ENCODE peak calls at places on chromosome 13, in eight cellular contexts. A is fibroblast of villous mesenchyme, M is pancreas, U is fibroblast of mammary gland, J is dorsolateral prefrontal cortex, H is cardiac muscle cell, N is astrocyte, I is fibroblast of pulmonary artery. T is an unnamed sample.

GRCh38 chr13:89307278-89307677 is 1636.1 kb downstream of the SLITRK5 start:
- DNase-seq in U (no peak), H (no peak), J (no peak), A (no peak), M (no peak), I (no peak), N (no peak), T (no peak)

GRCh38 chr13:48138270-48138669 is 43.4 kb upstream of the MED4 start:
- DNase-seq in I (no peak), J (no peak), U (no peak), N (no peak), H (no peak), A (no peak), M (no peak), T (no peak)

GRCh38 chr13:30105381-30105780 is 202.0 kb downstream of the KATNAL1 start:
- DNase-seq in U (no peak), N (no peak), J (no peak), A (no peak), I (no peak), M (peak), H (peak), T (no peak)

GRCh38 chr13:106466691-106467405 is 68.6 kb downstream of the EFNB2 start:
- DNase-seq in I (no peak), H (peak), J (no peak), U (no peak), A (no peak), M (no peak), N (no peak), T (no peak)

GRCh38 chr13:52882803-52883202 is 34.4 kb upstream of the PCDH8 start:
- DNase-seq in J (no peak), A (no peak), N (no peak), H (no peak), U (no peak), M (no peak), I (no peak), T (no peak)

GRCh38 chr13:106513608-106514007 is 21.9 kb downstream of the EFNB2 start:
- DNase-seq in N (no peak), J (no peak), I (no peak), M (no peak), U (no peak), A (peak), H (no peak), T (no peak)

GRCh38 chr13:101529419-101529818 is 76.9 kb downstream of the ITGBL1 start:
- DNase-seq in N (peak), H (no peak), U (peak), M (no peak), I (peak), A (peak), J (no peak), T (no peak)

GRCh38 chr13:112892759-112893569 is 76.0 kb upstream of the MCF2L start:
- DNase-seq in N (no peak), M (peak), J (no peak), H (no peak), I (no peak), A (no peak), U (no peak), T (no peak)

GRCh38 chr13:73451120-73452029 is 392.6 kb downstream of the KLF5 start:
- DNase-seq in N (no peak), J (no peak), M (no peak), I (no peak), A (no peak), U (no peak), H (no peak), T (no peak)

GRCh38 chr13:29859971-29860370 is 9.6 kb upstream of the UBL3 start:
- DNase-seq in N (peak), H (no peak), M (no peak), J (no peak), I (peak), U (peak), A (peak), T (peak)

GRCh38 chr13:76903544-76904162 is 17.4 kb upstream of the KCTD12 start:
- DNase-seq in U (peak), I (peak), M (peak), H (peak), J (peak), N (peak), A (peak), T (peak)

GRCh38 chr13:50991624-50992610 is 82.3 kb downstream of the RNASEH2B start:
- DNase-seq in A (no peak), N (no peak), U (no peak), I (no peak), J (no peak), M (no peak), H (no peak), T (no peak)

GRCh38 chr13:53137777-53138176 is 109.2 kb downstream of the OLFM4 start:
- DNase-seq in A (peak), U (peak), H (no peak), J (no peak), N (peak), I (peak), M (no peak), T (peak)

GRCh38 chr13:29849731-29850212 is 645 bp downstream of the UBL3 start:
- DNase-seq in M (peak), I (peak), U (peak), J (peak), A (peak), N (peak), H (peak), T (peak)

GRCh38 chr13:35283856-35284255 is 192.6 kb downstream of the MAB21L1 start:
- DNase-seq in A (no peak), N (peak), M (no peak), I (peak), H (no peak), U (peak), J (no peak), T (peak)

GRCh38 chr13:23608704-23609413 is 38.6 kb downstream of the TNFRSF19 start:
- DNase-seq in M (no peak), H (no peak), I (no peak), J (no peak), U (peak), A (peak), N (no peak), T (no peak)

GRCh38 chr13:51218691-51219090 is 3.5 kb upstream of the FAM124A start:
- DNase-seq in A (peak), J (no peak), N (no peak), I (no peak), U (no peak), M (no peak), H (no peak), T (no peak)

GRCh38 chr13:78201411-78201810 is 282.8 kb upstream of the EDNRB start:
- DNase-seq in A (no peak), N (no peak), U (no peak), J (no peak), H (no peak), I (no peak), M (no peak), T (no peak)

GRCh38 chr13:111038887-111039286 is 76.2 kb upstream of the ARHGEF7 start:
- DNase-seq in H (no peak), J (no peak), M (no peak), I (no peak), N (no peak), U (no peak), A (no peak), T (no peak)

DNA sequence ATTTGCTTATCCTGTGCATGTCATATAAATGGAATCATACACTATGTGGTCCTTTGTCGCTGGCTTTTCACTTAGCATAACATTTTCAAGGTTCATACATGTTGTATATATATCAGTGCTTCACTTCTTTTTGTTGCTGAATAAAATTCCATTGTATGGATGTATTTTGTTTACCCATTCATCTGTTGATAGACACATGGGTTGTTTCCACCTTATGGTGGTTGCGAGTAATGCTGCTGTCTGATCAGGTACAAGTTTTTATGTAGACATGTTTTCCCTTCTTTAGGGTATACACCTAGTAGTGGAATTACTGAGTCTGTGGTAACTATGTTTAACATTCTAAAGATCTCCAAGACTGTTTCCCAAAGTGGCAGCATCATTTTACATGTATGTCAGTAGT is 102.5 kb downstream of the RNF17 start:
- DNase-seq in J (no peak), N (no peak), U (no peak), A (no peak), H (no peak), M (no peak), I (no peak), T (no peak)
- TF ChIP-seq CTCF in J (no peak), N (no peak), U (no peak), A (no peak), H (no peak), M (no peak), I (no peak), T (no peak)

GRCh38 chr13:85265296-85265695 is 533.9 kb downstream of the SLITRK6 start:
- DNase-seq in I (no peak), U (no peak), M (no peak), N (no peak), A (no peak), H (no peak), J (no peak), T (peak)

GRCh38 chr13:85260896-85261295 is 538.3 kb downstream of the SLITRK6 start:
- DNase-seq in I (no peak), A (no peak), H (no peak), N (no peak), J (no peak), U (no peak), M (no peak), T (no peak)

GRCh38 chr13:85266771-85267170 is 532.4 kb downstream of the SLITRK6 start:
- DNase-seq in J (no peak), I (no peak), M (no peak), H (no peak), A (no peak), N (no peak), U (no peak), T (no peak)

GRCh38 chr13:85266331-85266730 is 532.9 kb downstream of the SLITRK6 start:
- DNase-seq in U (no peak), H (no peak), I (no peak), A (no peak), N (no peak), J (no peak), M (no peak), T (peak)

DNA sequence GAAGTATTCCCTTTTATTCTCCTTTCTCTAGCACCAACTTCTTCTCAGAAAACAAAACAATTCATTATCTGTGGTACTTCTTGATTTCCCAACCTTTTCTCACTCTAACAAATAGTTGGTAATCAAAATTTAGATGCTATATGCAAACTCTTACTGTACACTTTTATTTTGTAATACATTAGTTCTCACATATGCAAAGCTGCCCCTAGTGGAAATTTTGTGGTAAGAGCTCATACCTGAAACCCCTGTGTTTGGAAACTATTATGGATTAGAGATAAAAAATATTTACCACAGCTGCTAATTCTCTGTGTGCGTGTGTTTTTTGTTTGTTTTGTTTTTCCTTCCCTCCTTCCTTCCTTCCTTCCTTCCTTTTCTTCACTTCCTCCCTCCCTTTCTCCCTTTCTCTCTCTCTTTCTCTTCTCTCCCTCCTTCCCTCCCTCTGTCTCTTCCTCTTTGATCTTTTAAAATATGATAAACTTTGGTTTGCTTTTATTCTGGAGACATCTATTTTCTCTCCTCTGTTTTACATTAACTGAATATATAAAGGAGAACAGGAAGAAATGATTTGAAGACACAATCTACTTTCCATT is 537.4 kb downstream of the SLITRK6 start:
- DNase-seq in A (no peak), M (no peak), I (peak), H (peak), J (no peak), N (no peak), U (peak), T (peak)
- TF ChIP-seq CTCF in A (no peak), M (no peak), I (peak), H (peak), J (no peak), N (peak), U (peak), T (peak)

GRCh38 chr13:27353653-27354052 is 70.8 kb upstream of the GTF3A start:
- DNase-seq in I (no peak), M (no peak), A (no peak), U (no peak), H (no peak), J (no peak), N (no peak), T (no peak)

GRCh38 chr13:27352698-27353097 is 71.7 kb upstream of the GTF3A start:
- DNase-seq in A (no peak), U (no peak), N (no peak), M (no peak), J (no peak), I (no peak), H (no peak), T (no peak)

GRCh38 chr13:27355894-27356293 is 68.5 kb upstream of the GTF3A start:
- DNase-seq in A (no peak), U (no peak), N (no peak), M (no peak), H (peak), I (no peak), J (no peak), T (no peak)

GRCh38 chr13:27353166-27353583 is 71.2 kb upstream of the GTF3A start:
- DNase-seq in I (peak), M (no peak), J (no peak), N (peak), H (no peak), A (peak), U (no peak), T (peak)

DNA sequence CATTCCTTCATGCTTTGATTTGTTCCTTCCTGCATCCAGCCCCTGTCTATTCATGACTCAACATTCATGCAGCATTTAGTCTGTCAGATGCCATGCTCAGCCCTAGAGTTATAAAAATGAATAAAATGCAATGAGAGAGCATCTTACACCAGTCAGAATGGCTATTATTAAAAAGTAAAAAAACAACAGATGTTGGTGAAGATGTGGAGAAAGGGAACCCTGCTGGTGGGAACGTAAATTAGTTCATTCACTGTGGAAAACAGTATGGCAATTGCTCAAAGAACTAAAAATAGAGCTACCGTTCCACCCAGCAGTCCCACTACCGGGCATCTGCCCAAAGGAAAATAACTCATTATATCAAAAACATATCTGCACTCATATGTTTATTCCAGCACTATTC is 70.0 kb upstream of the GTF3A start:
- DNase-seq in A (peak), J (no peak), H (no peak), I (peak), U (peak), N (peak), M (no peak), T (no peak)
- TF ChIP-seq CTCF in A (peak), J (no peak), H (no peak), I (peak), U (peak), N (peak), M (no peak), T (no peak)

GRCh38 chr13:99446242-99446641 is 55.0 kb upstream of the TM9SF2 start:
- DNase-seq in A (no peak), N (no peak), H (no peak), I (no peak), U (no peak), J (no peak), M (no peak), T (no peak)
- TF ChIP-seq CTCF in A (no peak), N (no peak), H (no peak), I (no peak), U (no peak), J (no peak), M (no peak), T (no peak)

DNA sequence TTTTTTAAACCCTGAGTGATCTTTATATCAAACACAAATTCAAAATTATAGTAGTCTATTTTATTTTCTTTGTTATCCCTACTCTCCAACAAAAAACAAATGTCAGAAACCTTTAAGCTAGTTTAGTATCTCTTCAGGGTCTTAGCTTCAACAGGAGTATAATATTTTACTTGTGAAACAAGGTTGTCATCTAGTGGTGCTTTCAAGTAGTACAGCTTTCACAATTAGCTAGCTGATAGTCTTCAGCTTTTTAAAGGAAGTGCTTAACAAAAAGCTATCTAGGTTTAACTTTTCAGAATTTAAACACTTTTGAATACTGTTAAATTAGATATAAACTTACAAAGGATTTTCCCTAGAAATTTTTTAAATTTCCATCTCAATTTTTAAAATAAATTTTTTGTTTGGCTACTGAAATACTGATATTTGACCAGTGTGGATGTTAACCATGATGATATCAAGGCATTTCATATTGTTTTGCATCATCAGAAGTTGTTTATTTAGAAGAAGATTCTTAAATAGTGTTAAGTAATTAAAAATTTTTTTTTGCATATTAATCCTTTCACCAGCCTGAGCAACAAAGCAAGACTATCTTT is 34.2 kb downstream of the TDRD3 start:
- DNase-seq in H (peak), U (peak), A (peak), M (no peak), J (no peak), N (peak), I (peak), T (peak)
- TF ChIP-seq CTCF in H (peak), U (peak), A (peak), M (peak), J (peak), N (peak), I (peak), T (peak)

GRCh38 chr13:40780822-40781401 is 8.5 kb upstream of the SLC25A15 start:
- DNase-seq in H (no peak), M (no peak), J (no peak), N (no peak), I (peak), U (no peak), A (peak), T (peak)
- TF ChIP-seq CTCF in H (no peak), M (no peak), J (no peak), N (no peak), I (no peak), U (no peak), A (peak), T (no peak)

GRCh38 chr13:97659602-97660001 is 225.6 kb downstream of the RAP2A start:
- DNase-seq in M (no peak), U (peak), J (peak), H (peak), N (no peak), I (peak), A (peak), T (no peak)
- TF ChIP-seq CTCF in M (no peak), U (peak), J (peak), H (peak), N (no peak), I (peak), A (peak), T (no peak)

DNA sequence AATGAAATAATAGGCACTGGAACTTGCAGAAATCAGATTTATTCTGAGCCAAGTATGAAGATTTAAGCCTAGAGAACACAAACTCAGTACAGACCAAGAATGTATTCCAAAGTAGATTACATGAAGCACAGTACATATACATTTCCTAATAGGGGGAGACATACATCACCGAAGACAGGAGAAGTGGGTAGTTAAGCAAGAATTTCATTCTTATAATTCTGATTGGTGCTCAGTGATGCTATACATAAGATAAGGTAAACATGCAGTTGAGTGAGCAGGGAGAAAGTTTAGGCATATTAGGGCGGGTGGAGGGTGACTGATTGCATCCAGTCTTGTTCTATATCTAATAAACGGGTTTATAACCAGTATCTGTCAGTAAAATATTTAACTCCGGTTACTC is 2218.7 kb downstream of the PCDH9 start:
- DNase-seq in I (no peak), A (no peak), U (no peak), M (no peak), J (no peak), N (no peak), H (no peak), T (no peak)
- TF ChIP-seq CTCF in I (no peak), A (no peak), U (no peak), M (no peak), J (no peak), N (no peak), H (no peak), T (no peak)

DNA sequence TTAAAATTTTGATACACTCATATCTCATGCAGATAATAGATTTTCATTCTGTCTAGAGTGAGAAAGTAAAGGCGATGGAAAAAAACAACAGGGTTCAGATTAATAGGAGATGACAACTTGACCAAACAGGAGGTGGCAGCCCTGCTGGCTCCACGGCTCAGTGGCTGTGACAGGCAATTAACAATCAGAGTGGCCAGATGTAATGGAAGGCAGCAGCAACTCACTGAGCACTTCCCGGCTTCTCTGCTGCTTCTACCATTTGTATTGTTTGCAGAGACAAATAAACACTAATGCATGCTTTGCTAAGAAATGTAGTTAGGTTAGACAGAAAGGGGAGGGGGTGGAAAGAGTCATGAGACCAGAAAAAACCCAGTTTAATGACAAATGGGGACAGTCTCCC is 473.0 kb upstream of the SLC10A2 start:
- DNase-seq in N (no peak), J (no peak), U (no peak), I (no peak), A (no peak), M (no peak), H (peak), T (no peak)
- TF ChIP-seq CTCF in N (no peak), J (no peak), U (no peak), I (no peak), A (no peak), M (no peak), H (no peak), T (no peak)

T was measured in bronchial epithelial cell.